ENCODE peak calls at places on chromosomes 16 and 17, in ten cellular contexts. Y is PC-3, N is NB4, A is stomach, C is transverse colon, X is body of pancreas, V is A549, I is fibroblast of lung, O is heart left ventricle, L is OCI-LY7. M is an unnamed sample.
A peak's percentile ranks its signal among the peaks of the same experiment; 100 is the strongest.

GRCh38 chr17:4232168-4232813 is 31.5 kb downstream of the ANKFY1 start:
- DNase-seq in A (no peak), X (no peak), N (peak; percentile 40), V (no peak), O (no peak), L (no peak), Y (no peak), C (no peak), I (peak; percentile 73), M (no peak)

GRCh38 chr16:77618011-77618410 is 104.3 kb upstream of the NUDT7 start:
- DNase-seq in O (no peak), I (no peak), L (no peak), Y (no peak), N (no peak), V (no peak), X (no peak), C (no peak), A (no peak), M (no peak)

GRCh38 chr16:79698341-79698753 is 97.8 kb upstream of the MAF start:
- DNase-seq in I (peak; percentile 98), N (no peak), X (peak; percentile 29), O (peak; percentile 61), C (no peak), V (no peak), Y (no peak), L (no peak), A (no peak), M (peak; percentile 67)

GRCh38 chr16:87897563-87898505 is 28.5 kb upstream of the SLC7A5 start:
- DNase-seq in L (peak; percentile 16), C (no peak), A (no peak), Y (no peak), V (no peak), O (no peak), I (no peak), X (no peak), N (no peak), M (no peak)

GRCh38 chr16:13403326-13403725 is 501.9 kb downstream of the SHISA9 start:
- DNase-seq in C (no peak), I (no peak), V (no peak), A (no peak), N (no peak), Y (no peak), O (no peak), L (no peak), X (no peak), M (no peak)

GRCh38 chr17:34025179-34025551 is 229.9 kb upstream of the CCL2 start:
- DNase-seq in V (no peak), N (no peak), C (peak; percentile 23), A (peak; percentile 29), X (no peak), O (no peak), Y (no peak), I (no peak), L (no peak), M (no peak)

GRCh38 chr17:50950002-50950877 is 84.1 kb upstream of the TOB1 start:
- DNase-seq in I (peak; percentile 89), A (peak; percentile 81), V (peak; percentile 95), N (peak; percentile 84), C (peak; percentile 81), X (peak; percentile 83), Y (peak; percentile 96), O (peak; percentile 77), L (peak; percentile 70), M (peak; percentile 80)

GRCh38 chr16:73065617-73066313 is 17.8 kb upstream of the ZFHX3 start:
- DNase-seq in L (no peak), I (no peak), N (no peak), X (peak; percentile 45), V (no peak), A (no peak), O (no peak), Y (no peak), C (peak; percentile 39), M (no peak)

GRCh38 chr16:22205577-22206012 is 483 bp upstream of the EEF2K start:
- DNase-seq in V (no peak), Y (no peak), O (no peak), C (no peak), I (no peak), L (no peak), X (no peak), N (no peak), A (no peak), M (no peak)

GRCh38 chr16:53091508-53092211 is 36.9 kb downstream of the CHD9 start:
- DNase-seq in C (peak; percentile 42), N (peak; percentile 91), A (peak; percentile 27), X (peak; percentile 37), L (peak; percentile 30), V (no peak), I (peak; percentile 95), Y (no peak), O (peak; percentile 73), M (peak; percentile 75)
- H3K4me3 ChIP-seq in C (no peak overlapping the region), N (no peak overlapping the region), A (no peak overlapping the region), X (no peak overlapping the region), L (peak overlapping the region; percentile 44), V (no peak overlapping the region), I (peak overlapping the region; percentile 41), Y (no peak overlapping the region), O (no peak overlapping the region), M (no peak overlapping the region)

DNA sequence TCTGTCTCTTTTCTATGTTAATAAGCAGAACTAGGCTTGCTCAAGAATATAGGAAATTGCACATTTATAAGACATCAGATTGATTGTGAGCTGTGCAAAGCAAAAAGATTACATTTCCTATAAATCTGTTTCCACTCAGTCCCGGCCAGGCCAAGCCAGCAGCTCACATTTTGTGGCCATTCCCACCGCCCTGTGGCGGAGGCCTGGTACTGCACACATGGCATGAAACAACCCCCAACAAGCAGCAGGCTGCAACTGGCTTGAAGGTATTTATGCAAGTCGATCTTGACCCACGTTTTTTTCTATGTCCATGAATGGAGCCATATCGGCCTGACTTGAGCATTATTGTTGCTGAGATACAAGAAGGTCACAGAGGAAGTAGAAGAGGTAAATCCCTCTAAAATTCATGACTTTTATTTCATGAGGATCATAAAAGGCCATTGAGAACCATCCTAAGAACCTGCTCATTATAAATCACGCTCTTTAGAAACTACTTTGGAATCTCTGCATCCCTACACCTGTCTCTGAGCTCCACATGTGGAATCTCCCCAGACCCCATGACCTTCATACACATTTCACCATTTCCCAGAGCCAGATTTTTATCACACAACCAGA is 93.6 kb downstream of the PMP22 start:
- DNase-seq in C (peak; percentile 42), I (peak; percentile 78), A (peak; percentile 57), O (peak; percentile 55), V (peak; percentile 75), Y (peak; percentile 83), L (peak; percentile 56), X (peak; percentile 71), N (peak; percentile 73), M (peak; percentile 74)
- TF ChIP-seq CTCF in C (peak; percentile 82), I (peak; percentile 97), A (peak; percentile 32), O (peak; percentile 73), V (peak; percentile 68), Y (peak; percentile 92), L (peak; percentile 85), X (peak; percentile 67), N (peak; percentile 90), M (peak; percentile 87)

GRCh38 chr17:81417879-81418709 is 22.8 kb downstream of the BAHCC1 start:
- DNase-seq in X (peak; percentile 75), Y (no peak), C (no peak), V (no peak), O (no peak), L (no peak), A (no peak), I (no peak), N (no peak), M (no peak)

GRCh38 chr17:81419333-81419885 is 24.2 kb downstream of the BAHCC1 start:
- DNase-seq in I (peak; percentile 90), O (peak; percentile 94), N (no peak), C (peak; percentile 82), A (peak; percentile 84), Y (peak; percentile 90), X (peak; percentile 77), L (no peak), V (peak; percentile 97), M (peak; percentile 95)

GRCh38 chr17:81417049-81417878 is 22.0 kb downstream of the BAHCC1 start:
- DNase-seq in L (no peak), C (no peak), I (peak; percentile 58), N (no peak), Y (peak; percentile 20), A (no peak), O (no peak), V (no peak), X (no peak), M (peak; percentile 81)

GRCh38 chr17:81419886-81420768 is 24.9 kb downstream of the BAHCC1 start:
- DNase-seq in Y (no peak), L (no peak), I (peak; percentile 37), A (peak; percentile 58), X (no peak), C (no peak), N (no peak), V (peak; percentile 56), O (no peak), M (no peak)

DNA sequence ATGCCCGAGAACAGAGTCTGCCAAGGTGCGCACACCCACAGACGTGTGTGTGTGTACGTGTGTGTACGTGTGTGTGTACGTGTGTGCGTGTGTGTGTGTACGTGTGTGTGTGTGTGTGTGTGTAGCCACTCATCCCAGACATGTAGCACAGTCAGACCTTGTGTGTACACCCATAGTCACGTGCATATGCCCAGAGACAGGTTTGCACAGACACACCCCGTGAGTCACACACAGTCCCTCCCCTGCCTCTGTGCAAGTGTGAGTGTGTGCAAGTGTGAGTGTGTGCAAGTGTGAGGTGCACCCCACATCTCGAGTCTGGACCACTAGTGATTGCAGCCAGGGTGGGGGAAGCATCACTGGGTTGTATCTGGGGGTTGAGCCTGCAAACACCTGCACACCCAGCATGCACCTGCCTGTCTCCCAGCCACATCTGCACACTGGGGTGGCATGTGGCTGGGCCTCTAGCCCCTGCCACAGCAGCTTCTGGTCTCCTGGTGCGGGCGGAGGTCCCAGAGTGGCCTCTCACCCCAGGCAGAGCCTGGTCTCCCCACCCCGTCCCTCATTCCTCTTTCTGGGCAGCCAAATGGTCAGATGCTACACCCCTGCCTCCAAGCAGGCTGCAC is 23.6 kb downstream of the BAHCC1 start:
- DNase-seq in X (no peak), C (no peak), N (no peak), V (peak; percentile 84), O (no peak), I (peak; percentile 53), Y (peak; percentile 64), L (no peak), A (no peak), M (peak; percentile 73)
- H3K4me3 ChIP-seq in X (no peak overlapping the region), C (no peak overlapping the region), N (no peak overlapping the region), V (peak overlapping the region; percentile 38), O (no peak overlapping the region), I (no peak overlapping the region), Y (no peak overlapping the region), L (no peak overlapping the region), A (peak overlapping the region; percentile 26), M (peak overlapping the region; percentile 37)

DNA sequence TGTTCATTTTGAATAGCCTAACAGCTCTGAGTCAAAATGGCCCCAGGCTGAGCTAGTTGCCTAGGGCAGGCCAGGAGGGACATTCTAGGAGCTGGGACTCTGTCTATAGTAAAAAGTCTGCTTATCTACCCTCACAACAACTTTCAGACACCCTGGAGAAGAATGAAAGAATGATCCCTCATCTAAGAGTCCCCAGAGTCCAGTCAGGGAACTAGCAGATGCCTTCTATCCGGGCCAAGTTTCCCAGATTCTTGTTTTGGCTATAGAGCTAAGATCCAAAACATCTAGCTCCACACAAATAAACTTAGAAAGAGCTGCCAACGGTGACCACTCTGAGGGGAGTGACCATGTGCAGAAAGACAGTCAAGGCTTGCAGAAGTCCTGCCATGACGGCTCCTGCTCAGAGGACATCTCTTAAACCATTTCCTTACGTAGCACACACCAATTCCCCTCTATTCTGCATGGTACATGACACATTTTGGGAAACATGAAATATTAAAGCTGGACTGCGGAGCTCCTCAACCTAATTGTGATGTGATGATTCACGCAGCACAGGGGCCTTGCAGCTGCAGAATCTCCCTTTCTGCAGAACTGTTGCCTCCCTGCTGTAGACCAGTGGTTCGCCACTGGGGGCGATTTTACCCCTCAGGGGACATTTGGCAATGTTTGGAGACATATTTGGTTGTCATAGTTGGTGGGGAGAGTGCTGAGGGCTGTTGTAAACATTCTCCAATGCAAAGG is 24.2 kb downstream of the FAM20A start:
- DNase-seq in Y (no peak), N (peak; percentile 71), A (no peak), I (peak; percentile 91), V (no peak), X (peak; percentile 15), L (peak; percentile 9), O (peak; percentile 36), C (no peak), M (no peak)
- TF ChIP-seq CTCF in Y (no peak), N (peak; percentile 35), A (no peak), I (peak; percentile 43), V (no peak), X (no peak), L (peak; percentile 57), O (no peak), C (no peak), M (no peak)

M was measured in right atrium auricular region.